ENCODE peak calls at places on chromosomes 1 and 21, in nine cellular contexts. R, N, P, X, J, B, V, Y and W are unnamed samples.

GRCh38 chr1:179365342-179366092 is at the start of gene AXDND1:
- DNase-seq in R (peak; percentile 83), N (peak; percentile 83), P (peak; percentile 46), X (peak; percentile 89), J (peak; percentile 88), B (peak; percentile 94), V (no peak), Y (peak; percentile 90), W (peak; percentile 87)

GRCh38 chr1:234607091-234608025 is 2.6 kb downstream of the IRF2BP2 start:
- DNase-seq in R (peak; percentile 67), N (peak; percentile 44), P (no peak), X (no peak), J (peak; percentile 60), B (peak; percentile 65), V (no peak), Y (no peak), W (no peak)

GRCh38 chr21:40335689-40336088 is 468.5 kb downstream of the PCP4 start:
- DNase-seq in R (no peak), N (no peak), P (no peak), X (no peak), J (no peak), B (no peak), V (no peak), Y (no peak), W (no peak)

GRCh38 chr21:41847066-41847804 is 31.9 kb downstream of the PRDM15 start:
- DNase-seq in R (no peak), N (peak; percentile 29), P (peak; percentile 31), X (no peak), J (no peak), B (peak; percentile 5), V (no peak), Y (peak; percentile 1), W (peak; percentile 6)

GRCh38 chr1:27402349-27402754 is 9.9 kb downstream of the GPR3 start:
- DNase-seq in R (peak; percentile 58), N (peak; percentile 63), P (no peak), X (peak; percentile 45), J (no peak), B (peak; percentile 65), V (no peak), Y (no peak), W (peak; percentile 61)

GRCh38 chr1:30589083-30589482 is 134.3 kb downstream of the MATN1 start:
- DNase-seq in R (no peak), N (no peak), P (no peak), X (no peak), J (no peak), B (no peak), V (no peak), Y (no peak), W (no peak)

GRCh38 chr1:39854738-39855137 is 28.6 kb downstream of the TRIT1 start:
- DNase-seq in R (no peak), N (no peak), P (no peak), X (no peak), J (no peak), B (no peak), V (no peak), Y (no peak), W (no peak)

GRCh38 chr1:203691454-203691853 is 64.8 kb downstream of the ATP2B4 start:
- DNase-seq in R (no peak), N (no peak), P (no peak), X (no peak), J (peak; percentile 9), B (no peak), V (no peak), Y (no peak), W (no peak)

GRCh38 chr1:155978973-155979429 is 654 bp upstream of the ARHGEF2 start:
- DNase-seq in R (peak; percentile 76), N (peak; percentile 44), P (no peak), X (peak; percentile 70), J (no peak), B (no peak), V (no peak), Y (no peak), W (peak; percentile 25)